ENCODE peak calls at places on chromosomes 4 and X, in five cellular contexts. R is psoas muscle; B is astrocyte of the cerebellum; N is stimulated activated CD4-positive, alpha-beta T cell treated with anti-CD3 and anti-CD28 coated beads, Interleukin-12 subunit alpha, Interleukin-12 subunit beta, amount 100 ng/mL, for 24 hours; I is ELR. Q is an unnamed sample.

GRCh38 chr4:99087887-99088484 is 602 bp downstream of the ADH5 start:
- DNase-seq in R (peak; percentile 86), B (peak; percentile 45), N (no peak), I (peak; percentile 62), Q (no peak)

GRCh38 chr4:57410331-57411052 is 300.3 kb upstream of the IGFBP7 start:
- DNase-seq in R (no peak), B (no peak), N (no peak), I (no peak), Q (no peak)

GRCh38 chrX:13266641-13267420 is 53.0 kb downstream of the ATXN3L start:
- DNase-seq in R (no peak), B (no peak), N (no peak), I (peak; percentile 54), Q (no peak)

GRCh38 chr4:145583656-145584055 is 35.5 kb upstream of the MMAA start:
- DNase-seq in R (no peak), B (no peak), N (no peak), I (no peak), Q (no peak)

GRCh38 chr4:181140037-181140603 is 1103.1 kb upstream of the TENM3 start:
- DNase-seq in R (no peak), B (peak; percentile 6), N (no peak), I (no peak), Q (no peak)

GRCh38 chrX:135984220-135984619 is 1.0 kb upstream of the SLC9A6 start:
- DNase-seq in R (no peak), B (no peak), N (no peak), I (no peak), Q (no peak)

GRCh38 chr4:16120720-16121119 is 36.9 kb upstream of the PROM1 start:
- DNase-seq in R (no peak), B (no peak), N (no peak), I (peak; percentile 41), Q (no peak)

GRCh38 chr4:94508256-94508655 is 56.5 kb downstream of the PDLIM5 start:
- DNase-seq in R (no peak), B (no peak), N (no peak), I (no peak), Q (no peak)

GRCh38 chr4:152735302-152735917 is 44.1 kb downstream of the TIGD4 start:
- DNase-seq in R (no peak), B (peak; percentile 16), N (no peak), I (peak; percentile 55), Q (no peak)

GRCh38 chrX:30217465-30217864 is 2.1 kb downstream of the MAGEB2 start:
- DNase-seq in R (no peak), B (no peak), N (no peak), I (no peak), Q (no peak)

GRCh38 chr4:10207116-10207515 is 90.5 kb upstream of the WDR1 start:
- DNase-seq in R (no peak), B (no peak), N (no peak), I (no peak), Q (no peak)

GRCh38 chrX:53383376-53384087 is 38.9 kb downstream of the SMC1A start:
- DNase-seq in R (no peak), B (no peak), N (no peak), I (no peak), Q (no peak)

GRCh38 chrX:21798677-21799219 is 40.7 kb upstream of the MBTPS2 start:
- DNase-seq in R (no peak), B (peak; percentile 43), N (no peak), I (peak; percentile 54), Q (peak; percentile 20)

GRCh38 chr4:159191989-159192388 is 89.1 kb downstream of the RAPGEF2 start:
- DNase-seq in R (no peak), B (peak; percentile 24), N (no peak), I (peak; percentile 83), Q (no peak)

GRCh38 chr4:10677796-10678497 is 6.6 kb downstream of the CLNK start:
- DNase-seq in R (no peak), B (no peak), N (no peak), I (no peak), Q (no peak)

GRCh38 chr4:141646969-141647368 is 10.6 kb downstream of the IL15 start:
- DNase-seq in R (no peak), B (no peak), N (no peak), I (no peak), Q (no peak)

GRCh38 chrX:78321809-78322208 is 5.6 kb downstream of the CYSLTR1 start:
- DNase-seq in R (no peak), B (no peak), N (no peak), I (no peak), Q (no peak)

GRCh38 chrX:129523076-129524055 is at the start of gene SMARCA1:
- DNase-seq in R (peak; percentile 58), B (no peak), N (no peak), I (peak; percentile 52), Q (no peak)

GRCh38 chr4:99668472-99668871 is 10.8 kb upstream of the C4orf54 start:
- DNase-seq in R (no peak), B (no peak), N (no peak), I (no peak), Q (no peak)

GRCh38 chr4:182969651-182970279 is 52.6 kb upstream of the DCTD start:
- DNase-seq in R (no peak), B (no peak), N (no peak), I (no peak), Q (peak; percentile 14)

GRCh38 chrX:12452268-12452667 is 314.0 kb downstream of the FRMPD4 start:
- DNase-seq in R (no peak), B (no peak), N (no peak), I (no peak), Q (no peak)

GRCh38 chrX:53089224-53089842 is 4.6 kb upstream of the KANTR start:
- DNase-seq in R (peak; percentile 63), B (peak; percentile 35), N (no peak), I (peak; percentile 72), Q (peak; percentile 2)

GRCh38 chr4:26787461-26788340 is 72.9 kb upstream of the STIM2 start:
- DNase-seq in R (peak; percentile 78), B (peak; percentile 46), N (peak; percentile 18), I (peak; percentile 76), Q (no peak)

Q was measured in NCI-H187.